ENCODE peak calls at places on chromosome 19, in six cellular contexts. H, R, G, L, F and O are unnamed samples.

GRCh38 chr19:38699027-38699346 is 45.3 kb downstream of the CAPN12 start:
- DNase-seq in F (no peak), L (no peak), G (no peak), H (no peak), R (no peak), O (no peak)

GRCh38 chr19:17654993-17655392 is 33.2 kb downstream of the UNC13A start:
- DNase-seq in H (no peak), G (peak), L (no peak), R (no peak), F (no peak), O (peak)

GRCh38 chr19:11699931-11700794 is 38.6 kb downstream of the ZNF823 start:
- DNase-seq in G (peak), H (peak), F (no peak), R (no peak), L (no peak), O (no peak)

GRCh38 chr19:52226652-52227051 is 36.8 kb downstream of the PPP2R1A start:
- DNase-seq in R (no peak), F (no peak), H (no peak), L (no peak), G (no peak), O (no peak)

GRCh38 chr19:4602173-4602788 is 37.0 kb upstream of the TNFAIP8L1 start:
- DNase-seq in R (no peak), H (no peak), L (no peak), G (no peak), F (no peak), O (no peak)

GRCh38 chr19:50629801-50630200 is 9.9 kb downstream of the SYT3 start:
- DNase-seq in G (no peak), R (peak), L (no peak), H (no peak), F (no peak), O (no peak)

GRCh38 chr19:54905908-54906511 is at the start of gene NCR1:
- DNase-seq in G (no peak), L (no peak), F (no peak), R (peak), H (no peak), O (peak)

GRCh38 chr19:18558202-18558555 is 509 bp downstream of the KXD1 start:
- DNase-seq in R (no peak), H (no peak), L (no peak), G (no peak), F (no peak), O (no peak)

GRCh38 chr19:38274734-38275133 is 10.4 kb downstream of the SPINT2 start:
- DNase-seq in H (no peak), F (no peak), R (no peak), L (no peak), G (no peak), O (no peak)

GRCh38 chr19:21848706-21849105 is 12.7 kb upstream of the ZNF43 start:
- DNase-seq in R (no peak), F (no peak), G (peak), H (peak), L (no peak), O (no peak)

GRCh38 chr19:1672038-1672768 is 19.8 kb upstream of the TCF3 start:
- DNase-seq in L (peak), G (no peak), R (peak), F (peak), H (peak), O (no peak)

GRCh38 chr19:6803036-6803404 is 30.5 kb downstream of the VAV1 start:
- DNase-seq in R (peak), L (no peak), G (no peak), H (no peak), F (no peak), O (no peak)

GRCh38 chr19:38852231-38853044 is 2.7 kb upstream of the HNRNPL start:
- DNase-seq in G (peak), R (peak), H (peak), L (peak), F (peak), O (no peak)

GRCh38 chr19:14004619-14005380 is 1.3 kb downstream of the RFX1 start:
- DNase-seq in G (no peak), R (peak), F (no peak), H (no peak), L (peak), O (no peak)

GRCh38 chr19:13098291-13099072 is 4.2 kb downstream of the LYL1 start:
- DNase-seq in L (no peak), R (peak), F (no peak), H (peak), G (no peak), O (no peak)

GRCh38 chr19:4077800-4078683 is 11.3 kb upstream of the ZBTB7A start:
- DNase-seq in G (no peak), F (peak), R (peak), H (peak), L (peak), O (no peak)

GRCh38 chr19:55619264-55619663 is 5.1 kb downstream of the ZNF784 start:
- DNase-seq in F (no peak), H (peak), L (no peak), R (no peak), G (no peak), O (no peak)

GRCh38 chr19:13866463-13867046 is 10.4 kb upstream of the NANOS3 start:
- DNase-seq in G (no peak), L (no peak), H (no peak), F (no peak), R (no peak), O (no peak)

GRCh38 chr19:18317998-18318800 is 4.7 kb downstream of the LSM4 start:
- DNase-seq in G (no peak), L (no peak), H (no peak), F (no peak), R (no peak), O (no peak)

GRCh38 chr19:2805991-2806649 is 13.5 kb upstream of the ZNF554 start:
- DNase-seq in F (no peak), L (no peak), R (no peak), G (no peak), H (no peak), O (no peak)

GRCh38 chr19:12785431-12786011 is 5.8 kb upstream of the JUNB start:
- DNase-seq in H (no peak), F (peak), L (peak), G (no peak), R (peak), O (no peak)

GRCh38 chr19:17873661-17874422 is 2.1 kb downstream of the SLC5A5 start:
- DNase-seq in R (peak), F (no peak), G (peak), L (peak), H (no peak), O (no peak)

GRCh38 chr19:40420766-40421467 is 4.9 kb downstream of the SERTAD1 start:
- DNase-seq in R (peak), G (peak), L (peak), F (peak), H (peak), O (peak)

GRCh38 chr19:17555480-17555928 is at the start of gene COLGALT1:
- DNase-seq in R (peak), H (peak), L (peak), G (peak), F (peak), O (peak)

GRCh38 chr19:47486900-47487299 is 2.9 kb upstream of the KPTN start:
- DNase-seq in L (no peak), R (no peak), G (no peak), H (no peak), F (peak), O (no peak)
- TF ChIP-seq CTCF in L (no peak), R (no peak), G (no peak), H (no peak), F (no peak), O (no peak)

DNA sequence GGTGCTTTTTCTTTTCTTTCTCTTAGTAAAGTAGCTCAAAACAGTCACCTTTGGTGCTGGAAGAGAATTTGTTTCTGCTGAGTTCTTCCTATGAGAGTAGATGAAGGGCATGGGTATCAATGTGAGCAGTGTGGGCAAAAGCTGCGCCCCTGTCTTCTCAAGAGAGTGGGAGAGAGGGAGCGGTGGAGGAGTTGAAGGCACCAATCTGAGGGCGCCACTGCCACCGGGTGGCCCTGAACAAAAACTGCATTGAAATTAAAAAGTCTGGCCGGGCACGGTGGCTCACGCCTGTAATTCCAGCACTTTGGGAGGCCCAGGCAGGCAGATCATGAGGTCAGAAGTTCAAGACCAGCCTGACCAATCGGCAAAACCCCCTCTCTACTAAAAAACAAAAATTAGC is 28.7 kb upstream of the EPHX3 start:
- DNase-seq in F (no peak), H (peak), G (peak), R (no peak), L (no peak), O (no peak)
- TF ChIP-seq CTCF in F (no peak), H (peak), G (peak), R (no peak), L (peak), O (peak)

DNA sequence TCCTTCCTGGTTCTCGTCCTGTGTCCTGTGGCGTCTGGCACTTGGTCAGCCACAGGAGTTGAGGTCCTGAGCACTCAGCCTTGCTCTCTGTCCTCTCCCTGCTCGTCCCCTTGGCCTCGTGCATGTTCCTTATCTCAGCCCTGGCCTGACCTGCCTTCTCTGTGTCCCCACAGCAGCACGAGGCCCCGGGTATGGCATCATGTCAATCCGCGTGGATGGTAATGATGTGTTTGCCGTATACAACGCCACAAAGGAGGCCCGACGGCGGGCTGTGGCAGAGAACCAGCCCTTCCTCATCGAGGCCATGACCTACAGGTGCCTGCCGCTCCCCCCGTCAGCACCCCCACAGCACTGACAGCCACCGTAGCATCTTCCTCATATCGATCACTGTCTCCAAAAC is 4.7 kb downstream of the B3GNT8 start:
- DNase-seq in L (no peak), H (no peak), R (no peak), F (no peak), G (no peak), O (no peak)
- TF ChIP-seq CTCF in L (no peak), H (no peak), R (no peak), F (no peak), G (no peak), O (no peak)

GRCh38 chr19:32873560-32873959 is 4.0 kb upstream of the SLC7A9 start:
- DNase-seq in H (no peak), R (peak), L (peak), F (no peak), G (no peak), O (no peak)

GRCh38 chr19:32869369-32870153 is at the start of gene SLC7A9:
- DNase-seq in G (no peak), F (no peak), R (peak), H (no peak), L (peak), O (peak)

GRCh38 chr19:32870154-32870573 is 597 bp upstream of the SLC7A9 start:
- DNase-seq in R (peak), H (no peak), F (no peak), G (no peak), L (peak), O (peak)

GRCh38 chr19:32872391-32872790 is 2.8 kb upstream of the SLC7A9 start:
- DNase-seq in R (no peak), F (no peak), G (no peak), H (no peak), L (no peak), O (no peak)

GRCh38 chr19:32870981-32871451 is 1.4 kb upstream of the SLC7A9 start:
- DNase-seq in H (no peak), L (peak), F (no peak), G (no peak), R (peak), O (peak)
- TF ChIP-seq CTCF in H (no peak), L (no peak), F (no peak), G (no peak), R (no peak), O (no peak)

DNA sequence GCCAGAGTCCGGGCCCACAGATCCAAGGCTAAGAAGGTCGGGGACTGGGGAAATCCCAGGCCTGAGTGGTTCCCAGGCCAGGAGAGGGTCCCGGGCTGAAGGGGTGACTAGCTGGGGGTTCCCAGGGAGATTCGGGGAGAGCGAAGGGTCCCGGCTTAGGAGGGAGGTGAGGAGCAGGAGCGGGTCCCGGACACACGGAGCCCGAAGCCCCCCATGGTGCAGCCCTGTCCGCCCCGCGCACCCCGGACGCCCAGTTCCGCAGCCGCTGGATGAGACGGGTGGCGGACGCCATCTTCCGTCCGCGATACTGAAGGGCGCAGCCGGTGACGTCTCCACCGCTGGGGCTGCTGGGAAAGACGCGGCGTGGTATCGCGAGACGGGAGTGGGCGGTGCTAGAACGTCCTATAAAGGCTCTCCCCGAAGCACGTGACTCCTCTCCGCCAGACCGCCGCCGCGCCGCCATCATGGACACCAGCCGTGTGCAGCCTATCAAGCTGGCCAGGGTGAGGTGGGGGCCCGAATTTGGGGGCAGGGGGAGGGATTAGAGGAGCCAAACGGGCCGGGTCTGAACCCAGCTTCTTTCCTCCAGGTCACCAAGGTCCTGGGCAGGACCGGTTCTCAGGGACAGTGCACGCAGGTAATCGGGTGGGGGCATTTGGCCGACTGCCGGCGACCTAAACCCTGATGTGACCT is at the start of the genes NDUFA7 and RPS28:
- DNase-seq in H (peak), L (peak), R (peak), F (peak), G (peak), O (peak)
- TF ChIP-seq CTCF in H (no peak), L (peak), R (peak), F (no peak), G (no peak), O (peak)

GRCh38 chr19:645912-646797 is 6.5 kb downstream of the FGF22 start:
- DNase-seq in F (peak), R (peak), L (no peak), G (no peak), H (no peak), O (peak)
- TF ChIP-seq CTCF in F (no peak), R (no peak), L (no peak), G (no peak), H (no peak), O (no peak)

GRCh38 chr19:10694706-10695105 is 6.5 kb upstream of the QTRT1 start:
- DNase-seq in G (no peak), F (no peak), H (no peak), L (no peak), R (no peak), O (no peak)

GRCh38 chr19:10695401-10696398 is 5.5 kb upstream of the QTRT1 start:
- DNase-seq in R (peak), G (peak), H (peak), L (peak), F (peak), O (peak)

GRCh38 chr19:10701955-10702307 is 692 bp downstream of the QTRT1 start:
- DNase-seq in R (no peak), H (no peak), L (no peak), G (no peak), F (no peak), O (no peak)

DNA sequence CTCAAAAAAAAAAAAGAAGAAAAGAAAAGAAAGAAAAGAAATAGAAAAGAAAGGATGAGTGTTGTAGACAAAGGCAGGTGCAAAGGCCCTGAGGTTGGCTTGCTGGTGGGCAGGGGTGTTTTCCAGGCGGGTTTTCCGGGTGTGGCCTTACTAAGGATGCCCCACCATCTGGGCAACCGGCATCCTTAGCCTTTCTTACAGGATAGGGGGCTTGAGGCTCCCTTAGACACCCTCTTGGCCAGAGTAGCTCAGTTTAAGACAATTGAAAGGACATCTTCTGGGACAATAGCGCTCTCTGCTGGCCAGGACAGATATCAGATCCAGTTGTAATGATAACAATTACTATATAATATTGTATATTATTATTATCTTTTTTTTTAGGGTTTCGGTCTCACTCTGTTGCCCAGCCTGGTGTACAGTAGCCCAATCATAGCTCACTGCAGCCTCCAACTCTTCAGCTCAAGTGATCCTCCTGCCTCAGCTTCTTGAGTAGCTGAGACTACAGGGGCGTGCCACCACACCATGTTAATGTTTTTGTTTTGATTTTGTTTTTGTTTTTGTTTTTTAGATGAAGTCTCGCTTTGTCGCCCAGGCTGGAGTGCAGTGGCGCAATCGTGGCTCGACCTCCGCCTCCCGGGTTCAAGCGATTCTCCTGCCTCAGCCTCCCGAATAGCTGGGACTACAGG is 1.4 kb upstream of the QTRT1 start:
- DNase-seq in G (peak), H (peak), L (no peak), R (no peak), F (no peak), O (no peak)
- TF ChIP-seq CTCF in G (peak), H (peak), L (peak), R (peak), F (no peak), O (peak)